ENCODE peak calls at places on chromosomes 6 and 20, in four cellular contexts. P is EL; L is HuH-7; R is activated T-helper 1 cell treated with anti-CD3 and anti-CD28 coated beads, Interleukin-2, amount 50 U/mL, for 16 hours. E is an unnamed sample.

GRCh38 chr20:9571783-9572182 is 57.4 kb downstream of the LAMP5 start:
- DNase-seq in P (no peak), L (no peak), R (no peak), E (no peak)

GRCh38 chr6:45965007-45965406 is 50.7 kb downstream of the CLIC5 start:
- DNase-seq in P (peak), L (no peak), R (no peak), E (no peak)

GRCh38 chr6:141587482-141588266 is 545.1 kb upstream of the GJE1 start:
- DNase-seq in P (peak), L (no peak), R (no peak), E (peak)

GRCh38 chr6:41878246-41878645 is 16.9 kb downstream of the USP49 start:
- DNase-seq in P (peak), L (no peak), R (no peak), E (peak)

GRCh38 chr6:124659427-124659826 is 302.8 kb upstream of the RNF217 start:
- DNase-seq in P (no peak), L (no peak), R (no peak), E (no peak)

GRCh38 chr6:21749754-21750153 is 156.2 kb downstream of the SOX4 start:
- DNase-seq in P (no peak), L (no peak), R (no peak), E (no peak)

GRCh38 chr20:58017237-58017969 is 211.1 kb downstream of the ANKRD60 start:
- DNase-seq in P (peak), L (no peak), R (no peak), E (peak)

GRCh38 chr20:33604084-33604990 is 57.8 kb upstream of the C20orf144 start:
- DNase-seq in P (no peak), L (no peak), R (no peak), E (no peak)

GRCh38 chr6:56091159-56091869 is 156.1 kb downstream of the COL21A1 start:
- DNase-seq in P (peak), L (peak), R (no peak), E (peak)

GRCh38 chr20:63186528-63187316 is 29.2 kb downstream of the YTHDF1 start:
- DNase-seq in P (peak), L (no peak), R (no peak), E (no peak)

GRCh38 chr20:31485450-31486339 is 10.6 kb downstream of the REM1 start:
- DNase-seq in P (peak), L (no peak), R (no peak), E (peak)

GRCh38 chr20:20737158-20737557 is 24.7 kb upstream of the RALGAPA2 start:
- DNase-seq in P (no peak), L (no peak), R (no peak), E (no peak)

GRCh38 chr6:118546164-118546929 is 1.7 kb upstream of the PLN start:
- DNase-seq in P (no peak), L (no peak), R (no peak), E (no peak)

GRCh38 chr6:130324657-130325056 is 41.2 kb upstream of the TMEM200A start:
- DNase-seq in P (peak), L (no peak), R (no peak), E (peak)

GRCh38 chr6:2534406-2535139 is 216.1 kb downstream of the MYLK4 start:
- DNase-seq in P (no peak), L (no peak), R (no peak), E (no peak)

GRCh38 chr20:15799871-15800270 is 773.4 kb downstream of the KIF16B start:
- DNase-seq in P (peak), L (no peak), R (no peak), E (peak)

GRCh38 chr6:136791296-136792065 is 796 bp downstream of the MAP3K5 start:
- DNase-seq in P (peak), L (peak), R (peak), E (peak)

GRCh38 chr6:149885888-149886287 is 12.0 kb downstream of the RAET1E start:
- DNase-seq in P (no peak), L (no peak), R (no peak), E (no peak)

GRCh38 chr6:170152111-170152926 is 138.6 kb downstream of the DLL1 start:
- DNase-seq in P (no peak), L (no peak), R (no peak), E (no peak)

GRCh38 chr20:40948352-40949267 is 80.0 kb upstream of the TOP1 start:
- DNase-seq in P (peak), L (no peak), R (no peak), E (peak)

GRCh38 chr20:34316191-34316814 is 13.1 kb upstream of the AHCY start:
- DNase-seq in P (peak), L (no peak), R (no peak), E (peak)

GRCh38 chr6:50047026-50047425 is 2.7 kb downstream of the DEFB112 start:
- DNase-seq in P (no peak), L (no peak), R (no peak), E (no peak)

E was measured in IMR-90.